ENCODE peak calls at places on chromosomes 13 and 19, in seven cellular contexts. L is GM13976; Q is smooth muscle cell of the brain vasculature; S is T-helper 1 cell; X is activated T-helper 1 cell treated with anti-CD3 and anti-CD28 coated beads, Interleukin-2, amount 50 U/mL, for 16 hours; J is hypothalamus; U is CD4-positive, alpha-beta memory T cell. T is an unnamed sample.

GRCh38 chr13:96963786-96964475 is 30.3 kb downstream of the OXGR1 start:
- DNase-seq in Q (no peak), J (no peak), U (no peak), L (no peak), S (no peak), X (no peak), T (no peak)

GRCh38 chr13:80131204-80131603 is 209.7 kb downstream of the SPRY2 start:
- DNase-seq in U (no peak), X (no peak), S (no peak), L (no peak), Q (no peak), J (peak), T (no peak)

GRCh38 chr13:114034481-114034891 is 60.6 kb upstream of the C13orf46 start:
- DNase-seq in J (no peak), X (no peak), Q (no peak), L (no peak), U (no peak), S (no peak), T (no peak)

GRCh38 chr19:11377756-11378155 is 3.3 kb downstream of the SWSAP1 start:
- DNase-seq in L (no peak), J (no peak), S (no peak), U (no peak), Q (no peak), X (no peak), T (no peak)

GRCh38 chr13:66405908-66406802 is 824.0 kb downstream of the PCDH9 start:
- DNase-seq in L (no peak), S (no peak), Q (no peak), U (no peak), X (no peak), J (no peak), T (no peak)

GRCh38 chr13:39052944-39053343 is 14.7 kb downstream of the NHLRC3 start:
- DNase-seq in L (no peak), J (no peak), Q (no peak), X (no peak), S (no peak), U (no peak), T (no peak)

GRCh38 chr13:59970847-59971246 is 192.9 kb downstream of the DIAPH3 start:
- DNase-seq in J (no peak), Q (no peak), S (no peak), L (no peak), U (no peak), X (no peak), T (no peak)

GRCh38 chr19:543912-544608 is at the start of gene GZMM:
- DNase-seq in S (peak), Q (no peak), J (no peak), X (peak), U (peak), L (peak), T (peak)

GRCh38 chr19:34662919-34663318 is 14.0 kb downstream of the SCGB2B2 start:
- DNase-seq in L (peak), J (no peak), X (peak), U (peak), Q (no peak), S (peak), T (no peak)

GRCh38 chr13:44093607-44094583 is 214.2 kb downstream of the LACC1 start:
- DNase-seq in S (no peak), Q (no peak), L (no peak), J (no peak), X (no peak), U (no peak), T (no peak)

GRCh38 chr13:112995395-112996091 is 26.5 kb downstream of the MCF2L start:
- DNase-seq in Q (no peak), S (no peak), J (no peak), X (no peak), U (no peak), L (no peak), T (no peak)

GRCh38 chr13:87671824-87672603 is 843 bp downstream of the SLITRK5 start:
- DNase-seq in X (no peak), J (no peak), Q (no peak), L (peak), U (no peak), S (no peak), T (no peak)

GRCh38 chr19:44846455-44847143 is 502 bp downstream of the NECTIN2 start:
- DNase-seq in Q (no peak), S (no peak), U (no peak), J (no peak), L (no peak), X (no peak), T (no peak)

T was measured in activated T-helper 2 cell treated with anti-CD3 and anti-CD28 coated beads, Interferon-gamma antibody, Interleukin-2, Interleukin-4, amounts not matched to agents 10 μg/mL and 5 μg/mL and 100 μg/mL, durations not matched to agents 14 hours and 24 hours and 36 hours.